ENCODE peak calls at places on chromosomes 7 and 10, in nine cellular contexts. Q is astrocyte of the cerebellum, E is GM23338, B is foreskin fibroblast, L is AG09309, X is GM06990, A is left ventricle myocardium inferior, W is heart left ventricle, J is fibroblast of mammary gland. U is an unnamed sample.

GRCh38 chr10:18601321-18601720 is 50.1 kb downstream of the NSUN6 start:
- DNase-seq in Q (no peak), E (peak; percentile 5), B (no peak), L (no peak), X (no peak), A (no peak), W (no peak), J (no peak), U (no peak)

GRCh38 chr10:19872504-19873271 is 56.5 kb downstream of the PLXDC2 start:
- DNase-seq in Q (no peak), E (no peak), B (no peak), L (no peak), X (no peak), A (no peak), W (no peak), J (no peak), U (no peak)

GRCh38 chr10:114691442-114691941 is 33.4 kb upstream of the ABLIM1 start:
- DNase-seq in Q (no peak), E (peak; percentile 20), B (no peak), L (no peak), X (no peak), A (no peak), W (no peak), J (peak; percentile 35), U (peak; percentile 37)

GRCh38 chr10:101538481-101538880 is 49.6 kb downstream of the POLL start:
- DNase-seq in Q (no peak), E (no peak), B (no peak), L (no peak), X (no peak), A (no peak), W (no peak), J (no peak), U (no peak)

GRCh38 chr10:124516181-124516580 is 54.6 kb downstream of the LHPP start:
- DNase-seq in Q (no peak), E (no peak), B (no peak), L (no peak), X (no peak), A (no peak), W (peak; percentile 10), J (no peak), U (no peak)

GRCh38 chr10:68602434-68602833 is 42.3 kb downstream of the TET1 start:
- DNase-seq in Q (no peak), E (no peak), B (no peak), L (no peak), X (no peak), A (no peak), W (no peak), J (no peak), U (no peak)

GRCh38 chr10:34959321-34959720 is 130.8 kb downstream of the CUL2 start:
- DNase-seq in Q (no peak), E (no peak), B (no peak), L (no peak), X (no peak), A (no peak), W (no peak), J (no peak), U (no peak)

GRCh38 chr7:14380881-14381280 is 391.4 kb upstream of the ETV1 start:
- DNase-seq in Q (no peak), E (peak; percentile 30), B (no peak), L (no peak), X (no peak), A (no peak), W (no peak), J (no peak), U (no peak)

GRCh38 chr10:24350111-24350921 is 141.4 kb downstream of the KIAA1217 start:
- DNase-seq in Q (peak; percentile 41), E (no peak), B (peak; percentile 29), L (peak; percentile 66), X (no peak), A (no peak), W (no peak), J (peak; percentile 81), U (peak; percentile 40)

GRCh38 chr7:151665363-151665762 is 145.7 kb upstream of the RHEB start:
- DNase-seq in Q (peak; percentile 73), E (no peak), B (no peak), L (peak; percentile 69), X (no peak), A (peak; percentile 75), W (peak; percentile 84), J (peak; percentile 88), U (peak; percentile 92)

DNA sequence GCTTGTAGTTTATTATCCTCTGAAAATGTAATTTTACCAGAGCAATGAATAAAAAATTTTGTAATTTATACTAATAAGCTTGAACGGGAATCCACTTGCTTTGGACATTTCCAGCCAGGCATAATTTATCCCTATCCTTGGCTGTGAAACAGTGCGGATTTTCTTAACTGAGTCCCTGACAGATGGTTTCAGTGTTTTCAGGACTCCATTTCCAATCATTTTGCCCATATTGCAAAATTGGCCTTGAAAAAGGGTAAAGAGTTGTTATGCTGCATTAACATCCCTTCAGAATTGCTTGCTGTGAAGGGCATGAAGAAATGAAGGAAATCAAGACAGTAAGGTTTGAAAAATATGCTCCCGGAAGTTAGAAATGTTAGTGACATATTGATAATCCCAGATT is 57.7 kb downstream of the NXPH1 start:
- DNase-seq in Q (no peak), E (no peak), B (no peak), L (no peak), X (no peak), A (no peak), W (no peak), J (no peak), U (no peak)
- H3K4me3 ChIP-seq in Q (no peak overlapping the region), E (no peak overlapping the region), B (no peak overlapping the region), L (no peak overlapping the region), X (no peak overlapping the region), A (no peak overlapping the region), W (no peak overlapping the region), J (no peak overlapping the region), U (no peak overlapping the region)

DNA sequence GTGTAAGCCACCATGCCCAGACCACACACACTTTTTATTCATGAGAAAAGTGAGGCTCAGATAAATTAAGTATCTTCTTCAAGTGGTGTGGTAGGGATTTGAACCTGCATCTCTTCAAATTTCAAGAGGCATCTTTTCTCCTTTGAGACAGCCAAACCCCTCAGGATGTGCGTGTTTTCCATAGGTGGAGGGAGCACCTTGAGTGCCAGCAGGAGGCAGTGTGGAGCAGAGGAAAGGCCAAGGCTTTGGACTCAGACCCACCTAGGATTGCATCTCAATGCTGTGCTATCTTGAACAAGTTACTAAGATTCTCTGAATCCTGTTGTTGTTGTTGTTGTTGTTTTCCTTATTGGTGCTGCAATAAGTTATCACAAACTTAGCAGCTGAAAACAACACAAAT is 40.2 kb upstream of the MYL10 start:
- DNase-seq in Q (no peak), E (peak; percentile 51), B (no peak), L (no peak), X (no peak), A (no peak), W (no peak), J (peak; percentile 6), U (no peak)
- TF ChIP-seq CTCF in Q (peak; percentile 23), E (peak; percentile 79), B (no peak), L (peak; percentile 37), X (peak; percentile 36), A (no peak), W (no peak), J (peak; percentile 29), U (peak; percentile 35)

DNA sequence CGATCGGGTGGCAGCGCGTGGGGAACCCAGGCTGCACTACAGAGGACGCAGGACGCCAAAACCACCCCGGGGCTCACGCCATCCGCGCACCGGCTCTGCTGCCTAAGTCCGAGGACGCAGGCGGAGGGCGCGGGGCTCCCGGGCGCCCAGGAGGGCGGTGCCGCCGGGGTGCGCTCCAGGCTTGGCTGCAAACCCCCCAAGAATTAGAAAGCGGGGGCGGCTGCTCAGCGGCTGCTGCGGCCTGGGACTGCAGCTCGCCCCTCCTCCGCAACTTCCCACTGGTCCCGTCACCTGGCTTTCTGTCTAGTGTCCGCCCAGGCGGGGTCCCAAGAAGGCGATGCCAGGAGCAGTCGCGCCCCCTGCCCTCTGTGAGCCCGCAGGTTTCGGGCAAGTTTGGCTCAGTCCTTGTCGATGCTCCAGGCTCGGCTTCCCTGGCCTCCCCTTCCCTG is 1.7 kb upstream of the POU6F2 start:
- DNase-seq in Q (no peak), E (peak; percentile 88), B (no peak), L (no peak), X (no peak), A (no peak), W (no peak), J (no peak), U (no peak)
- H3K4me3 ChIP-seq in Q (peak overlapping the region; percentile 29), E (peak overlapping the region; percentile 57), B (no peak overlapping the region), L (no peak overlapping the region), X (no peak overlapping the region), A (peak overlapping the region; percentile 43), W (peak overlapping the region; percentile 19), J (no peak overlapping the region), U (no peak overlapping the region)

DNA sequence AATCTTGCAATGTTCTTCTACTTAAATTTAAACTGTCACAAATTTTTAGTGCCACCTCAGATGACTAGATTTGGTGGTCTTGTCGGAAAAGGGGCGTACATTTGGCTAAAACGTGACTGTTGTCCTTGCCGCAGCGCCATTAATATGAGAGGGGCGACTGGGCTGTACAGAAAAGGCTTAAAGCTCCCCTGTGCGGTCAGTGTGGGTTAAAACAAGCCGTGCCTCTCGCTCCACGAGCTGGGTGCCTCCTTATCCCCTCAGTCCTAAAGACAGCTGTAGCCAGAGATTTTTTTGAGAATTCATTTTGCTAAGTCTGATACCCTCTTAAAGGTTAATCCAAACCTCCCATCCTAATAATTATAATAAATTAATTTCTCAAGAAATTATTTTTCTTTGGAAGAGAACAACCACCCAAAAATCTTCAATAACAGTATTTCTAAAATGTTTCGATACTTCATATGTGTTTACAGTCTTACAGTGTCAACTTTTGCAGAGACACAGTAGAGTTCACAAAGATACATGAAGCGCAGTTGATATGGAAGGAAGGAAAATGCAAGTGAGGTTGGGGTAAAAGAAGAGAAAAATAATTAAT is 68.6 kb downstream of the C7orf25 start:
- DNase-seq in Q (peak; percentile 13), E (peak; percentile 84), B (peak; percentile 27), L (no peak), X (no peak), A (peak; percentile 20), W (peak; percentile 42), J (peak; percentile 52), U (peak; percentile 42)
- TF ChIP-seq CTCF in Q (peak; percentile 69), E (peak; percentile 83), B (peak; percentile 46), L (peak; percentile 68), X (peak; percentile 65), A (peak; percentile 66), W (peak; percentile 52), J (peak; percentile 61), U (peak; percentile 57)